ENCODE peak calls at places on chromosomes 16 and 17, in four cellular contexts. O is endothelial cell of umbilical vein, L is uterus, Q is dorsolateral prefrontal cortex. A is an unnamed sample.

GRCh38 chr16:82630688-82631087 is 3.9 kb downstream of the CDH13 start:
- DNase-seq in O (peak), L (no peak), Q (no peak), A (no peak)

GRCh38 chr17:74532115-74532514 is 840 bp upstream of the CD300LB start:
- DNase-seq in O (no peak), L (peak), Q (peak), A (no peak)

GRCh38 chr16:56771558-56772279 is 41.8 kb downstream of the NUP93 start:
- DNase-seq in L (no peak), O (no peak), Q (no peak), A (no peak)

GRCh38 chr16:64343061-64343819 is 778.6 kb downstream of the CDH11 start:
- DNase-seq in L (no peak), Q (no peak), O (no peak), A (peak)

GRCh38 chr17:19978803-19979202 is 1.2 kb upstream of the AKAP10 start:
- DNase-seq in Q (no peak), O (no peak), L (no peak), A (no peak)

GRCh38 chr17:73553311-73553710 is 90.9 kb downstream of the SDK2 start:
- DNase-seq in L (no peak), Q (no peak), O (no peak), A (no peak)

GRCh38 chr16:85982563-85982939 is 83.6 kb downstream of the IRF8 start:
- DNase-seq in O (no peak), L (no peak), Q (no peak), A (no peak)

GRCh38 chr17:82865996-82866395 is 26.2 kb upstream of the ZNF750 start:
- DNase-seq in L (no peak), O (no peak), Q (no peak), A (no peak)

GRCh38 chr17:27423651-27424050 is 32.6 kb upstream of the KSR1 start:
- DNase-seq in L (no peak), O (no peak), Q (no peak), A (no peak)

GRCh38 chr17:8162232-8162996 is at the start of gene VAMP2:
- DNase-seq in O (peak), Q (peak), L (peak), A (no peak)

GRCh38 chr16:75420987-75421819 is 12.1 kb downstream of the CFDP1 start:
- DNase-seq in O (no peak), Q (no peak), L (peak), A (no peak)

GRCh38 chr17:58344047-58344790 is 7.8 kb downstream of the SUPT4H1 start:
- DNase-seq in O (peak), L (no peak), Q (no peak), A (no peak)

GRCh38 chr17:78935419-78936323 is 10.5 kb upstream of the TIMP2 start:
- DNase-seq in L (peak), O (peak), Q (no peak), A (peak)

GRCh38 chr16:69905171-69905555 is 46.0 kb upstream of the CLEC18A start:
- DNase-seq in Q (no peak), O (no peak), L (no peak), A (no peak)

DNA sequence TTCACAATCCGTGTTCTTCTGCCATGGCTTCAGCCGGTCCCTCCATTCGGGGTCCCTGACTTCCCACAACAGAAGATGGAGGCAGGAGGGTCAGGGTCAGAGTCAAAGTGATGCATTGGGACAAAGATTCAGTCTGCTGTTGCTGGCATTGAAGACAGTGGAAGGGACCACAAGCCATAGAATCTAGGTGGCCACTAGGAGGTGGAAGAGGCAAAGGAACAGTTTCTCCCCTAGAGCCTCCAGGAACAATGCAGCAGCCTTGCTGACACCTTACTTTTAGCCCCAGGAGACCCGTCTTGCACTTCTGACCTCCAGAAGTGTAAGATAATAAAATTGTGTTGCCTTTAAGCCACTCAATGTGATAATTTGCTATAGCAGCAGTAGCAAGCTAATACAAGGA is 55.9 kb downstream of the MFSD11 start:
- DNase-seq in Q (no peak), L (no peak), O (peak), A (no peak)
- TF ChIP-seq CTCF in Q (peak), L (no peak), O (peak), A (peak)

DNA sequence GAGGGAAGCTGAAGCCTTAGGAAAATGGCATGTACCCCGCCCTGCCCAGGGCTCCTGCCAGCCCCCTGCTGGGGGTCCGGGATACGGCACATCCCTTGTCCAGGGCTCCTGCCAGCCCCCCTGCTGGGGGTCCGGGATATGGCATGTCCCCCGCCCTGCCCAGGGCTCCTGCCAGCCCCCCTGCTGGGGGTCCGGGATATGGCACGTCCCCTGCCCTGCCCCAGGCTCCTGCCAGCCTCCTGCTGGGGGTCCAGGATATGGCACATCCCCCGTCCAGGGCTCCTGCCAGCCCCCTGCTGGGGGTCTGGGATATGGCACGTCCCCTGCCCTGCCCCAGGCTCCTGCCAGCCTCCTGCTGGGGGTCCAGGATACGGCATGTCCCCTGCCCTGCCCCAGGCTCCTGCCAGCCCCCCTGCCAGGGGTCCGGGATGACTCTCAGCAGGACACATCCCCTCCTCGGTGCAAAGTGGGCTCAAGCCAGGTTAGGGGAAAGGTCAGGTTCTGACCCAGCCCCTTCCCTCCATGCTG is 43.2 kb downstream of the RPH3AL start:
- DNase-seq in O (peak), L (no peak), Q (peak), A (no peak)
- TF ChIP-seq CTCF in O (peak), L (peak), Q (peak), A (peak)

GRCh38 chr17:17950806-17951205 is 21.4 kb downstream of the TOM1L2 start:
- DNase-seq in O (no peak), Q (no peak), L (no peak), A (no peak)
- TF ChIP-seq CTCF in O (no peak), Q (no peak), L (no peak), A (peak)

DNA sequence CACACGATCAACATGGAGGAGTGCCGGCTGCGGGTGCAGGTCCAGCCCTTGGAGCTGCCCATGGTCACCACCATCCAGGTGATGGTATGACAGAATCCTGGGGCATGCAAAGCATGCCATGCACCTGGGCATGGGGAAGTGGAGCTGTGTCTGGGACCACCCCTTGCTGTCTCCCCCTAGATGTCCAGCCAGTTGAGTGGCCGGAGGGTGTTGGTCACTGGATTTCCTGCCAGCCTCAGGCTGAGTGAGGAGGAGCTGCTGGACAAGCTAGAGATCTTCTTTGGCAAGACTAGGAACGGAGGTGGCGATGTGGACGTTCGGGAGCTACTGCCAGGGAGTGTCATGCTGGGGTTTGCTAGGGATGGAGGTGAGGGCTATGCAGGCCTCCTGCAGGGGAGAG is 6.7 kb downstream of the IFI35 start:
- DNase-seq in L (no peak), O (no peak), Q (no peak), A (no peak)
- TF ChIP-seq CTCF in L (no peak), O (no peak), Q (no peak), A (no peak)

GRCh38 chr16:527015-527903 is at the start of gene CAPN15:
- DNase-seq in Q (peak), O (peak), L (peak), A (peak)
- TF ChIP-seq CTCF in Q (peak), O (no peak), L (no peak), A (no peak)